ENCODE peak calls at places on chromosomes 13 and 19, in seven cellular contexts. T is mucosa of descending colon, U is tibial artery, L is heart right ventricle, J is lung, M is DND-41, Y is pancreas. N is an unnamed sample.

GRCh38 chr13:19596960-19597361 is 35.6 kb upstream of the TPTE2 start:
- DNase-seq in L (no peak), T (no peak), U (no peak), J (no peak), Y (no peak), M (no peak), N (no peak)

GRCh38 chr13:103568314-103568713 is 502.1 kb upstream of the SLC10A2 start:
- DNase-seq in M (no peak), J (no peak), T (no peak), U (no peak), Y (no peak), L (no peak), N (no peak)

GRCh38 chr13:106533940-106534843 is 1.3 kb downstream of the EFNB2 start:
- DNase-seq in Y (no peak), U (peak; percentile 40), J (peak; percentile 48), L (peak; percentile 53), M (no peak), T (peak; percentile 63), N (no peak)

GRCh38 chr13:111213964-111214726 is 99.0 kb downstream of the ARHGEF7 start:
- DNase-seq in M (no peak), J (peak; percentile 60), Y (no peak), T (peak; percentile 12), U (peak; percentile 34), L (no peak), N (no peak)

GRCh38 chr13:99373436-99373835 is 66.2 kb upstream of the GPR183 start:
- DNase-seq in U (no peak), Y (no peak), L (no peak), J (no peak), T (no peak), M (no peak), N (no peak)

GRCh38 chr13:51425410-51426042 is 27.3 kb downstream of the INTS6 start:
- DNase-seq in Y (no peak), J (no peak), U (no peak), L (no peak), T (no peak), M (no peak), N (no peak)

GRCh38 chr19:1875646-1876493 is 9.4 kb downstream of the ABHD17A start:
- DNase-seq in Y (peak; percentile 87), U (peak; percentile 94), L (peak; percentile 92), M (peak; percentile 89), J (peak; percentile 90), T (peak; percentile 98), N (peak; percentile 46)

GRCh38 chr19:8476524-8476923 is 25.9 kb downstream of the PRAM1 start:
- DNase-seq in U (no peak), M (no peak), J (no peak), L (no peak), T (no peak), Y (no peak), N (no peak)

GRCh38 chr19:1172353-1173159 is 1.5 kb downstream of the SBNO2 start:
- DNase-seq in U (peak; percentile 80), Y (peak; percentile 71), T (peak; percentile 66), J (no peak), L (peak; percentile 46), M (no peak), N (no peak)

GRCh38 chr19:8423821-8424223 is 10.7 kb downstream of the MARCHF2 start:
- DNase-seq in U (peak; percentile 98), T (peak; percentile 87), M (no peak), L (peak; percentile 91), Y (peak; percentile 57), J (peak; percentile 88), N (peak; percentile 87)

GRCh38 chr13:31172535-31172934 is 10.8 kb upstream of the HSPH1 start:
- DNase-seq in J (no peak), M (no peak), L (no peak), U (no peak), T (no peak), Y (no peak), N (peak; percentile 80)

GRCh38 chr19:12137541-12137940 is 2.6 kb downstream of the ZNF20 start:
- DNase-seq in M (peak; percentile 60), U (no peak), L (no peak), Y (no peak), J (no peak), T (no peak), N (no peak)

DNA sequence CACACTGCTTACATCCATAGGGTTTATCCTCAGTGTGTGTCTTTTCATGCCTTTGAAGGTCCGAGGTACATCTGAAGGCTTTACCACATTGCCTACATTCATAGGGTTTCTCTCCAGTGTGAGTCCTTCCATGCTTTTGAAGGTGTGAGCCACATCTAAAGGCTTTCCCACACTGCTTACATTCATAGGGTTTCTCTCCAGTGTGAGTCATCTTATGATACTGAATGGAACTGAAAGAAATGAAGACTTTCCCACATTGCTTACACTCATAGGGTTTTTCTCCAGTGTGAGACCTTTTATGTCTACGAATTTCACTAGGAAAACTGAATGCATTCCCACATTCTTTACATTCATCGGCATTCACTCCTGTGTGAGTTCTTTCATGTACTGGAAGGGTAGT is 7.1 kb downstream of the ZNF20 start:
- DNase-seq in Y (no peak), J (no peak), M (no peak), L (no peak), T (no peak), U (no peak), N (no peak)
- H3K4me3 ChIP-seq in Y (no peak overlapping the region), J (no peak overlapping the region), M (no peak overlapping the region), L (no peak overlapping the region), T (no peak overlapping the region), U (no peak overlapping the region), N (no peak overlapping the region)

GRCh38 chr13:84571264-84571663 is 689.0 kb upstream of the SLITRK1 start:
- DNase-seq in Y (no peak), L (no peak), U (no peak), J (no peak), M (no peak), T (no peak), N (no peak)
- TF ChIP-seq CTCF in Y (no peak), L (no peak), U (no peak), J (no peak), M (no peak), T (no peak), N (no peak)

DNA sequence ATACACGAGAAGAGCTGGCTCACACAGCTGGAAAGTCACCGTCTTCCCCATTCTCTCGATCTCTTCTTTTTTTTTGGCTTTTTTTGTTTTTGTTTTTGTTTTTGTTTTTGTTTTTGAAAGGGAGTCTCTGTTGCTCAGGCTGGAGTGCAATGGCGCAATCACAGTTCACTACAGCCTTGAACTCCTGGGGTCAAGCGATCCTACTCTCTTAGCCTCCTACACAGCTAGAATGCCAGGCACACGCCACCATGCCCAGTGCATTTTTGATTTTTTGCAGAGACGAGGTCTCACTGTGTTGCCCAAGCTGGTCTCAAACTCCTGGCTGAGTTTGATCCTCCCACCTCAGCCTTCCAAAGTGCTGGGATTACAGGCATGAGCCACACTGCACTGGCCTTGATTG is 4.0 kb downstream of the FXYD3 start:
- DNase-seq in J (no peak), T (no peak), U (no peak), L (no peak), Y (no peak), M (no peak), N (no peak)
- H3K4me3 ChIP-seq in J (no peak overlapping the region), T (no peak overlapping the region), U (no peak overlapping the region), L (no peak overlapping the region), Y (no peak overlapping the region), M (no peak overlapping the region), N (no peak overlapping the region)

GRCh38 chr19:50739841-50740426 is 16.8 kb downstream of the CLEC11A start:
- DNase-seq in L (no peak), M (no peak), J (no peak), U (no peak), T (no peak), Y (no peak), N (no peak)

GRCh38 chr19:50735869-50736268 is 12.7 kb downstream of the CLEC11A start:
- DNase-seq in Y (no peak), J (no peak), U (no peak), M (no peak), T (no peak), L (no peak), N (no peak)

GRCh38 chr19:50739132-50739746 is 16.1 kb downstream of the CLEC11A start:
- DNase-seq in J (no peak), M (no peak), L (no peak), T (no peak), Y (no peak), U (no peak), N (no peak)

GRCh38 chr19:50741179-50741933 is 18.2 kb downstream of the CLEC11A start:
- DNase-seq in L (no peak), M (no peak), Y (no peak), U (no peak), J (no peak), T (no peak), N (no peak)

GRCh38 chr19:50736338-50736737 is 13.2 kb downstream of the CLEC11A start:
- DNase-seq in T (no peak), Y (no peak), J (no peak), L (no peak), M (no peak), U (no peak), N (no peak)
- TF ChIP-seq CTCF in T (no peak), Y (no peak), J (no peak), L (no peak), M (no peak), U (no peak), N (no peak)

GRCh38 chr19:39842693-39843435 is 3.3 kb downstream of the FBL start:
- DNase-seq in T (no peak), M (no peak), L (no peak), J (no peak), U (no peak), Y (no peak), N (no peak)
- H3K4me3 ChIP-seq in T (no peak overlapping the region), M (no peak overlapping the region), L (no peak overlapping the region), J (no peak overlapping the region), U (no peak overlapping the region), Y (no peak overlapping the region), N (no peak overlapping the region)

GRCh38 chr19:10228393-10228792 is 2.7 kb downstream of the S1PR2 start:
- DNase-seq in L (no peak), T (no peak), M (no peak), J (no peak), Y (no peak), U (no peak), N (no peak)

GRCh38 chr19:10230904-10231623 is at the start of gene S1PR2:
- DNase-seq in T (peak; percentile 77), J (peak; percentile 68), Y (peak; percentile 65), M (peak; percentile 61), U (peak; percentile 74), L (peak; percentile 86), N (no peak)

GRCh38 chr19:10230155-10230903 is 802 bp downstream of the S1PR2 start:
- DNase-seq in M (peak; percentile 44), Y (no peak), T (peak; percentile 58), L (peak; percentile 56), U (peak; percentile 43), J (peak; percentile 48), N (no peak)

GRCh38 chr19:10227215-10227971 is 3.7 kb downstream of the S1PR2 start:
- DNase-seq in U (peak; percentile 43), T (no peak), M (no peak), Y (no peak), L (peak; percentile 53), J (peak; percentile 40), N (no peak)

GRCh38 chr19:10228925-10229324 is 2.2 kb downstream of the S1PR2 start:
- DNase-seq in M (peak; percentile 40), T (peak; percentile 39), L (no peak), U (no peak), Y (no peak), J (no peak), N (no peak)
- TF ChIP-seq CTCF in M (peak; percentile 66), T (peak; percentile 31), L (peak; percentile 57), U (peak; percentile 30), Y (peak; percentile 15), J (peak; percentile 18), N (peak; percentile 50)